ENCODE peak calls at places on chromosomes 2 and 18, in eight cellular contexts. T is neuronal stem cell; D is naive thymus-derived CD4-positive, alpha-beta T cell; R is CD8-positive, alpha-beta memory T cell; I is cardiac muscle cell; N is CD4-positive, CD25-positive, alpha-beta regulatory T cell; K is brain microvascular endothelial cell; G is HAP-1. E is an unnamed sample.

GRCh38 chr2:201618744-201619654 is 24.3 kb downstream of the TMEM237 start:
- DNase-seq in T (no peak), D (no peak), R (no peak), I (peak; percentile 92), N (no peak), K (peak; percentile 64), G (no peak), E (no peak)

GRCh38 chr18:48892146-48892855 is 58.5 kb downstream of the SMAD7 start:
- DNase-seq in T (no peak), D (no peak), R (no peak), I (no peak), N (no peak), K (no peak), G (no peak), E (no peak)

GRCh38 chr2:73266061-73266891 is 18.0 kb downstream of the FBXO41 start:
- DNase-seq in T (no peak), D (no peak), R (no peak), I (no peak), N (no peak), K (no peak), G (no peak), E (no peak)

GRCh38 chr18:32255570-32255969 is 65.7 kb downstream of the MEP1B start:
- DNase-seq in T (no peak), D (no peak), R (no peak), I (no peak), N (no peak), K (no peak), G (no peak), E (no peak)

GRCh38 chr2:195343942-195344530 is 313.0 kb upstream of the SLC39A10 start:
- DNase-seq in T (no peak), D (no peak), R (no peak), I (no peak), N (no peak), K (no peak), G (no peak), E (no peak)

GRCh38 chr2:235605999-235606715 is 112.3 kb downstream of the AGAP1 start:
- DNase-seq in T (no peak), D (no peak), R (no peak), I (peak; percentile 87), N (no peak), K (peak; percentile 69), G (no peak), E (no peak)

GRCh38 chr2:68643011-68643873 is at the start of gene PROKR1:
- DNase-seq in T (peak; percentile 69), D (no peak), R (no peak), I (peak; percentile 36), N (no peak), K (no peak), G (peak; percentile 50), E (no peak)

GRCh38 chr18:79601234-79601633 is 78.4 kb upstream of the CTDP1 start:
- DNase-seq in T (no peak), D (no peak), R (no peak), I (no peak), N (no peak), K (no peak), G (no peak), E (no peak)

GRCh38 chr2:238450440-238450861 is 23.7 kb downstream of the ASB1 start:
- DNase-seq in T (no peak), D (no peak), R (no peak), I (no peak), N (no peak), K (no peak), G (no peak), E (no peak)

DNA sequence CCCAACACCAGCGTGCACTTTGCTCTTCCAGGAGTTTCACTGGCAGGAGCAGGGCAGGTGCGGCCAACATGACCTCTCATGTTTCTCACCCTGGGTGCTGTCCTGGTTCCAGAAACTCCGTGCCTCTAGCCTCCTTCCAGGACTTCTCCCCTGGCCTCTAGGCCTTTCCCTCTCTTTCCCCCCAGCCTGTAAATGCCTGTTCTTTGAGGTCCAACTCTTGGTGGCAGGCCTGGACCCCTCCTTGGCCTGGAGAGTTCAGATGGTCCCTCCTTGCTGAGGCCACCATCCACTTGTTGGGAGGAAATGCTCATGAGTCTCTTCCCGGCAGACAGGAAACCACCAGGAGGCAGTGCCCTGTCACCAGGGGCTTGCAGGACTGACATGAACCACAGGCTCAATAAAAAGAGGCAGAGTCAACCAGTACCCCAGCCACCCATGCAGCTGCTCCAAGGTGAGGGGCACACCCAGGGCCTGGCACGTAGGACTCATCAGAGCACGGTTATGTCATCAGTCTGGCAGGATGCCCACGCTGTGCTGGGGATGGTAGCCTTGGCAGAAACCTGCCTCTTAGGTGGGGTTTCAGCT is 1.5 kb downstream of the MALL start:
- DNase-seq in T (no peak), D (no peak), R (no peak), I (no peak), N (no peak), K (no peak), G (no peak), E (no peak)
- H3K4me3 ChIP-seq in T (no peak overlapping the region), D (no peak overlapping the region), R (no peak overlapping the region), I (no peak overlapping the region), N (no peak overlapping the region), K (no peak overlapping the region), G (no peak overlapping the region), E (no peak overlapping the region)

GRCh38 chr2:70767699-70768584 is at the start of gene ADD2:
- DNase-seq in T (peak; percentile 70), D (peak; percentile 11), R (peak; percentile 45), I (peak; percentile 42), N (no peak), K (no peak), G (peak; percentile 81), E (no peak)
- H3K4me3 ChIP-seq in T (peak within 1 kb of the TSS; percentile 91), D (peak within 1 kb of the TSS; percentile 73), R (peak within 1 kb of the TSS; percentile 54), I (peak within 1 kb of the TSS; percentile 56), N (no peak within 1 kb of the TSS), K (peak within 1 kb of the TSS; percentile 30), G (peak within 1 kb of the TSS; percentile 68), E (peak within 1 kb of the TSS; percentile 36)

DNA sequence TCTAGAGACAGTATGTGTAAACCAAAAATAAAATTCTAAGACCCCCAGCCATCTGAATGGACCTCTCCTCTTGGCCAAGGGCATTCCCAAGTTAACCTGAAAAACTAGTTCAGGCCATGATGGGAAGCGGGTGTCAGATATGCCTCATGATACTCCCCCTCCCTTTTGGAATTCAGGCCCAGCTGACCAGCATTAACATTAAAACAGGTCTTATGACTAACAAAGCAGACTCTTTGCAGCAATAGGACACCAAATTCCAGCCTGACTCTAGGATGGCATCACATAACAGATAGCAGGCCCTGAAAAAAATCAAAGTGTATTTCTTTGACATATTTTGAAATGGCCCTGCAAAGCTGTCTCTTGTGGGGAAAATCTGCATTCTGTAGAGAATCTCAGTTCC is 73.3 kb upstream of the L3MBTL4 start:
- DNase-seq in T (no peak), D (no peak), R (no peak), I (no peak), N (no peak), K (no peak), G (no peak), E (no peak)
- H3K4me3 ChIP-seq in T (no peak overlapping the region), D (no peak overlapping the region), R (no peak overlapping the region), I (no peak overlapping the region), N (no peak overlapping the region), K (no peak overlapping the region), G (no peak overlapping the region), E (no peak overlapping the region)

GRCh38 chr18:63303562-63303961 is 16.0 kb downstream of the BCL2 start:
- DNase-seq in T (no peak), D (no peak), R (no peak), I (no peak), N (no peak), K (no peak), G (no peak), E (no peak)
- H3K4me3 ChIP-seq in T (no peak overlapping the region), D (no peak overlapping the region), R (no peak overlapping the region), I (no peak overlapping the region), N (peak overlapping the region; percentile 61), K (no peak overlapping the region), G (no peak overlapping the region), E (no peak overlapping the region)

GRCh38 chr2:120890566-120891360 is 155.1 kb downstream of the GLI2 start:
- DNase-seq in T (no peak), D (no peak), R (no peak), I (no peak), N (no peak), K (no peak), G (no peak), E (no peak)

GRCh38 chr2:120894936-120895335 is 159.3 kb downstream of the GLI2 start:
- DNase-seq in T (no peak), D (no peak), R (no peak), I (no peak), N (no peak), K (no peak), G (no peak), E (no peak)

GRCh38 chr2:120893874-120894584 is 158.4 kb downstream of the GLI2 start:
- DNase-seq in T (peak; percentile 84), D (no peak), R (no peak), I (no peak), N (no peak), K (no peak), G (peak; percentile 83), E (no peak)

GRCh38 chr2:120892271-120892966 is 156.8 kb downstream of the GLI2 start:
- DNase-seq in T (no peak), D (no peak), R (no peak), I (no peak), N (no peak), K (no peak), G (no peak), E (no peak)

DNA sequence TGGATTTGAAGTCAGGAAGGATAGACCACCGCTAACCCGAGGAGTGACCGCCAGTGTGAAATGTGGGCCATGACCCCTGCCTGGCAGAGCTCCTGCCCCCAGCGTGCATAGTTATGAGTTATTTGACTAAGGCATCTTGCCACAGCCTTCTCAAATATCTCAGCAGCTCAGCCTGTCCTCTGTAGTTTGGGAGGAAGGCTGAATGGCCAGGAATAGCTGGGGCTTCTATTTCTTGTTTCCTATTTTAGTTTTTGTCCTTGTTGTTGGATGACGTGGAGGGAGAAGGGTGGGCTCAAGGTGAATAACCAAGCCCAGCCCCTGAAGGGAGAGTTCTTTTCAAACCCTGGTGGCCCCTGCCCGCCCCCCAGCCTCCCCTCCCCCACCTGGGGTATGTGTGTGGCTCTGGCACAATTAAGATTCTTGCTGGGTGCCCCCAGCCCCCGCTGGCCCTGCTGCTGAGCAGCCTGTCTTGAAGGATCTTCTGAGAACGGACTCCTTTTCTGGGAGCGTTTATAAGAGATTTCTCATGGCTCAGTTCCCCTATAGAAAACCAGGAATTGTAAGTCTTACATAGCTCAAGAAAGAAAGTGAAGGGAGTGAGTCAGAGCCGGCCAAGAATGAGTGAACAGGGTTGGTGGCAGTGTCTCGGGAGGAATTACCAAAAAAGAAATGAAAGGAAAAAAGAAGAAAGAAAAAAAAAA is 157.4 kb downstream of the GLI2 start:
- DNase-seq in T (peak; percentile 88), D (no peak), R (no peak), I (peak; percentile 65), N (no peak), K (peak; percentile 58), G (no peak), E (no peak)
- H3K4me3 ChIP-seq in T (no peak overlapping the region), D (no peak overlapping the region), R (no peak overlapping the region), I (no peak overlapping the region), N (no peak overlapping the region), K (no peak overlapping the region), G (no peak overlapping the region), E (no peak overlapping the region)

E was measured in CD4-positive, alpha-beta memory T cell.